ENCODE peak calls at places on chromosome 4, in ten cellular contexts. T, U, S, E, L, W, K, Y, R and B are unnamed samples. For H3K4me1, the result is how much of the 10 kb centered on the place peaks cover.

GRCh38 chr4:86685401-86685800 is 91.3 kb downstream of the PTPN13 start:
- DNase-seq in K (no peak), Y (no peak), L (peak), R (no peak), S (no peak), E (no peak), T (no peak), U (no peak), W (no peak), B (no peak)

GRCh38 chr4:86359944-86360478 is at the start of gene MAPK10:
- DNase-seq in S (peak), R (peak), W (peak), Y (peak), T (peak), K (peak), E (peak), U (peak), L (peak), B (peak)

GRCh38 chr4:163523791-163524365 is 29.4 kb downstream of the TMA16 start:
- DNase-seq in R (no peak), E (no peak), L (no peak), Y (no peak), K (no peak), S (no peak), W (no peak), T (no peak), U (no peak), B (no peak)

GRCh38 chr4:94504545-94504944 is 52.8 kb downstream of the PDLIM5 start:
- DNase-seq in U (no peak), T (no peak), S (no peak), Y (no peak), W (no peak), E (no peak), R (no peak), K (no peak), L (no peak), B (no peak)

GRCh38 chr4:26525136-26525535 is 34.9 kb upstream of the CCKAR start:
- DNase-seq in L (no peak), E (no peak), W (no peak), R (no peak), K (no peak), T (no peak), U (no peak), Y (no peak), S (no peak), B (no peak)

GRCh38 chr4:176198316-176198903 is 3.0 kb upstream of the SPATA4 start:
- DNase-seq in S (no peak), R (peak), L (no peak), Y (no peak), U (peak), K (peak), T (no peak), E (no peak), W (peak), B (no peak)

GRCh38 chr4:151862766-151863165 is 102.0 kb upstream of the GATB start:
- DNase-seq in T (no peak), R (no peak), L (no peak), U (no peak), K (no peak), S (no peak), Y (no peak), W (no peak), E (no peak), B (no peak)

GRCh38 chr4:118335316-118335715 is 17.5 kb downstream of the PRSS12 start:
- DNase-seq in K (no peak), U (no peak), W (no peak), Y (no peak), T (no peak), E (no peak), S (no peak), R (no peak), L (no peak), B (no peak)

GRCh38 chr4:153527690-153528089 is 61.5 kb downstream of the TMEM131L start:
- DNase-seq in E (no peak), U (no peak), L (no peak), W (no peak), T (no peak), R (no peak), K (no peak), Y (no peak), S (no peak), B (no peak)

GRCh38 chr4:158625544-158625943 is 46.1 kb downstream of the C4orf46 start:
- DNase-seq in T (no peak), R (no peak), K (no peak), E (no peak), L (no peak), W (no peak), U (no peak), S (no peak), Y (no peak), B (no peak)

GRCh38 chr4:99117876-99118693 is 26.0 kb downstream of the ADH4 start:
- DNase-seq in T (no peak), R (no peak), U (no peak), L (peak), S (no peak), K (no peak), W (no peak), E (no peak), Y (no peak), B (no peak)

GRCh38 chr4:153579410-153579809 is 104.7 kb upstream of the TLR2 start:
- DNase-seq in U (no peak), E (no peak), R (no peak), K (no peak), L (no peak), Y (no peak), S (no peak), W (no peak), T (no peak), B (no peak)

GRCh38 chr4:179624768-179625181 is 2182.5 kb upstream of the AGA start:
- DNase-seq in U (peak), L (peak), K (no peak), W (peak), Y (no peak), S (no peak), R (peak), T (no peak), E (no peak), B (no peak)

GRCh38 chr4:174549696-174550095 is 27.4 kb upstream of the HPGD start:
- DNase-seq in U (no peak), T (no peak), L (no peak), E (no peak), S (no peak), W (no peak), Y (no peak), K (no peak), R (no peak), B (no peak)

GRCh38 chr4:95619525-95620443 is 71.0 kb upstream of the UNC5C start:
- DNase-seq in T (no peak), Y (no peak), S (no peak), E (no peak), R (no peak), L (no peak), U (no peak), K (no peak), W (no peak), B (no peak)

GRCh38 chr4:114318309-114318708 is 280.3 kb upstream of the UGT8 start:
- DNase-seq in K (no peak), S (no peak), T (no peak), E (no peak), W (no peak), R (no peak), Y (no peak), L (no peak), U (no peak), B (no peak)

GRCh38 chr4:82984459-82984858 is 26.2 kb downstream of the LIN54 start:
- DNase-seq in U (no peak), K (no peak), L (no peak), E (no peak), Y (no peak), W (no peak), R (no peak), T (no peak), S (no peak), B (no peak)

GRCh38 chr4:56828784-56829535 is 7.5 kb upstream of the SPINK2 start:
- DNase-seq in S (no peak), T (no peak), Y (no peak), K (no peak), W (no peak), L (no peak), E (peak), U (no peak), R (no peak), B (no peak)

GRCh38 chr4:681736-682451 is 7.1 kb downstream of the SLC49A3 start:
- DNase-seq in S (no peak), R (peak), E (no peak), W (peak), T (no peak), Y (peak), U (peak), K (peak), L (peak), B (no peak)

GRCh38 chr4:38670939-38671593 is 7.1 kb downstream of the KLF3 start:
- DNase-seq in L (no peak), W (no peak), E (no peak), R (peak), S (no peak), T (no peak), Y (no peak), U (peak), K (peak), B (no peak)

GRCh38 chr4:176927664-176928063 is 134.9 kb upstream of the VEGFC start:
- DNase-seq in T (no peak), S (no peak), U (no peak), Y (no peak), W (no peak), L (peak), E (no peak), K (no peak), R (no peak), B (no peak)

GRCh38 chr4:86307432-86307831 is 52.4 kb downstream of the MAPK10 start:
- DNase-seq in T (no peak), U (no peak), Y (no peak), K (no peak), W (no peak), R (no peak), E (no peak), S (no peak), L (no peak), B (no peak)

GRCh38 chr4:3387154-3387942 is 54.4 kb upstream of the HGFAC start:
- DNase-seq in E (no peak), L (no peak), U (peak), Y (no peak), T (no peak), S (no peak), R (no peak), W (no peak), K (no peak), B (no peak)

GRCh38 chr4:39591290-39591689 is 47.4 kb downstream of the SMIM14 start:
- DNase-seq in U (no peak), R (peak), W (no peak), T (no peak), K (no peak), Y (no peak), E (no peak), L (no peak), S (no peak), B (no peak)

GRCh38 chr4:104093247-104093646 is 373.5 kb upstream of the TACR3 start:
- DNase-seq in T (no peak), W (no peak), E (no peak), S (no peak), R (no peak), Y (no peak), U (no peak), L (no peak), K (no peak), B (no peak)

GRCh38 chr4:104099141-104099540 is 379.4 kb upstream of the TACR3 start:
- DNase-seq in U (no peak), S (no peak), W (no peak), E (no peak), T (no peak), L (no peak), Y (no peak), K (no peak), R (no peak), B (no peak)
- TF ChIP-seq CTCF in U (no peak), S (no peak), W (no peak), E (no peak), T (no peak), L (no peak), Y (no peak), K (no peak), R (no peak), B (no peak)

GRCh38 chr4:2365054-2365912 is 53.2 kb downstream of the ZFYVE28 start:
- DNase-seq in U (peak), R (no peak), T (no peak), W (no peak), K (no peak), S (no peak), E (no peak), Y (peak), L (no peak), B (no peak)
- H3K4me1 ChIP-seq in U (under half), R (under half), T (under half), W (under half), K (under half), S (under half), E (under half), Y (under half), L (under half), B (under half)

GRCh38 chr4:126661194-126661593 is 971.6 kb upstream of the INTU start:
- DNase-seq in S (no peak), U (no peak), K (no peak), W (no peak), R (no peak), T (no peak), Y (no peak), E (no peak), L (no peak), B (no peak)

DNA sequence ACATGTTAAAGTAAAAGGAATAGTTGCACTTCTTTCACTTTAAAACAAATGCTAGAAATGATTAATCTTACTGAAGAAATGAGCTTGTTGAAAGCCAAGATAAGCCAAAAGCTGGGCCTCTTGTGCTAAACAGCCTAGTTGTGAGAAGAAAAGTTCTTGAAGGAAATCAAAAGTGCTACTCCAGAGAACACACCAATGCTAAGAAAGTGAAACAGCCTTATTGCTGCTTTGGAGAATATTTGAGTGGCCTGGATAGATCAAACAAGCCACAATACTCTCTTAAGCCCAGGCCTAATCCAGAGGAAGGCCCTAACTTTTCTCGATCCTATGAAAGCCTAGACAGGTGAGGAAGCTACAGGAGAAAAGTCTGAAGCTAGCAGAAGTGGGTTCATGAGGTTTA is 967.9 kb upstream of the INTU start:
- DNase-seq in E (no peak), R (no peak), U (no peak), K (no peak), W (no peak), S (no peak), L (no peak), T (no peak), Y (no peak), B (no peak)
- H3K27ac ChIP-seq in E (no peak), R (no peak), U (no peak), K (no peak), W (no peak), S (no peak), L (no peak), T (no peak), Y (no peak), B (no peak)

DNA sequence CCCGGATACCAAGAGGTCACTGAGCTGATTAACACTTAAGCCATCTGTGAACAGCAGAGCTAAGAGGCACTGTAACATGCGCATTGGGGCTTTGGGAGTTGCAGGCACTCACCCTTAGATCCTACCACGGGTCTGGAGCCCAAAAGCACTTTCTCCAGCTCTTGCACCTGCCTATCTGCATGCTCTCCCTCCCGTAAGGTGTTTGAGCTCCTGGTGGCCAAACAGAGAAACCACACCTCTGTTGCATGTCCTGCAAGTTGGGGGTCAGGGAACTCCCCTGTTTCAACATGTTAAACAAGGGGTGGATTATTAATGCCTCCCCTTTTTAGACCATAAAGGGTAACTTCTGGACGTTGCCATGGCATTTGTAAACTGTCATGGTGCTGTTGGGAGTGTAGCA is 49.8 kb downstream of the GYPA start:
- DNase-seq in W (no peak), Y (no peak), L (no peak), S (no peak), T (no peak), E (no peak), U (peak), R (no peak), K (no peak), B (no peak)
- TF ChIP-seq CTCF in W (no peak), Y (no peak), L (no peak), S (no peak), T (no peak), E (no peak), U (peak), R (no peak), K (no peak), B (no peak)

GRCh38 chr4:108529102-108529501 is 91.3 kb upstream of the RPL34 start:
- DNase-seq in W (no peak), R (no peak), Y (no peak), E (no peak), S (no peak), U (peak), T (no peak), L (no peak), K (no peak), B (no peak)
- H3K4me1 ChIP-seq in W (under half), R (under half), Y (half or more), E (under half), S (under half), U (under half), T (under half), L (under half), K (under half), B (under half)

DNA sequence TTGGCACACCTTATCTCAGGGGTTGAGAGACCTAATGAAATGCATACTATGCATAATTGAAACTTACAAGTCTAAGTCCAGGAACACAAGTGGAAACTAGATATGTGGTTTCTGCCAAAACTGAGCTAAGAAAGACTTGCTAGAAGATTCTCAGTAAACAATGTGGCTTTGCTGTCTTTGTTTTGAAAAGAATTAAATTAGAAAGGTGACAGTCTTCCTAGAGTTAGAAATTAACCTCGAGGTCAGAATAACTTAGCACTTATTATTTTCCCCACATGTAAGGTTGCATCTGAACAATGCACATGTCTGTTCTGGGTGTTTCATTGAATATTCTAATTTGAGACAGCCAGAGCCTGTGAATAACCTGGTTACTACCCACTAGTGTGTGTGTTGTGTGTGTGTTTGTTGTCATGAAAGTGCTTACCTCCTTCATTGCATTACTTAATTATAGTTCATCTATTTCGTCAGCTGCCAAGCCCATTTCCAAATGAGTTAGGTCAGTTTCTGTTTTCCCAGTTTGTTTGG is 1.5 kb downstream of the EREG start:
- DNase-seq in E (no peak), L (no peak), S (no peak), W (no peak), T (no peak), Y (no peak), U (no peak), R (no peak), K (no peak), B (no peak)
- H3K27ac ChIP-seq in E (no peak), L (peak), S (no peak), W (no peak), T (no peak), Y (no peak), U (no peak), R (no peak), K (no peak), B (peak)